ENCODE peak calls at places on chromosomes 6 and 20, in ten cellular contexts. U, B, S, M, G, Y, Z, I, D and A are unnamed samples.

GRCh38 chr6:105077592-105078463 is 102.0 kb downstream of the POPDC3 start:
- DNase-seq in U (peak), B (no peak), S (no peak), M (peak), G (no peak), Y (no peak), Z (no peak), I (no peak), D (peak), A (no peak)

GRCh38 chr20:59670786-59671492 is 66.6 kb downstream of the PHACTR3 start:
- DNase-seq in U (no peak), B (no peak), S (no peak), M (no peak), G (no peak), Y (no peak), Z (no peak), I (no peak), D (no peak), A (no peak)

GRCh38 chr6:17484201-17484606 is 90.8 kb downstream of the CAP2 start:
- DNase-seq in U (no peak), B (no peak), S (peak), M (peak), G (no peak), Y (no peak), Z (no peak), I (no peak), D (no peak), A (no peak)

GRCh38 chr6:148146717-148147116 is 195.9 kb upstream of the SASH1 start:
- DNase-seq in U (peak), B (no peak), S (no peak), M (no peak), G (no peak), Y (no peak), Z (no peak), I (no peak), D (peak), A (no peak)

GRCh38 chr6:158410784-158411183 is 98.5 kb downstream of the TULP4 start:
- DNase-seq in U (peak), B (no peak), S (no peak), M (no peak), G (no peak), Y (no peak), Z (no peak), I (no peak), D (peak), A (no peak)

GRCh38 chr20:43590036-43590391 is 723 bp upstream of the IFT52 start:
- DNase-seq in U (no peak), B (no peak), S (no peak), M (peak), G (peak), Y (peak), Z (no peak), I (no peak), D (no peak), A (no peak)

GRCh38 chr6:113694278-113695077 is 162.7 kb upstream of the MARCKS start:
- DNase-seq in U (no peak), B (no peak), S (no peak), M (no peak), G (no peak), Y (no peak), Z (no peak), I (no peak), D (peak), A (no peak)

GRCh38 chr20:61436674-61437279 is 184.7 kb downstream of the CDH4 start:
- DNase-seq in U (peak), B (no peak), S (no peak), M (peak), G (no peak), Y (no peak), Z (peak), I (no peak), D (peak), A (no peak)

GRCh38 chr20:57435498-57436222 is 44.5 kb downstream of the RBM38 start:
- DNase-seq in U (no peak), B (peak), S (peak), M (peak), G (peak), Y (no peak), Z (peak), I (peak), D (peak), A (peak)

GRCh38 chr6:136920858-136921520 is 1.1 kb upstream of the SLC35D3 start:
- DNase-seq in U (peak), B (no peak), S (no peak), M (peak), G (no peak), Y (peak), Z (no peak), I (no peak), D (peak), A (no peak)

GRCh38 chr6:166388605-166389004 is 5.9 kb upstream of the MPC1 start:
- DNase-seq in U (no peak), B (no peak), S (no peak), M (no peak), G (no peak), Y (no peak), Z (no peak), I (no peak), D (no peak), A (no peak)

GRCh38 chr6:166592818-166593217 is 6.3 kb upstream of the RAMACL start:
- DNase-seq in U (peak), B (no peak), S (no peak), M (no peak), G (no peak), Y (no peak), Z (no peak), I (no peak), D (peak), A (no peak)

GRCh38 chr6:50147371-50147770 is 97.6 kb upstream of the DEFB112 start:
- DNase-seq in U (no peak), B (no peak), S (no peak), M (no peak), G (no peak), Y (no peak), Z (no peak), I (no peak), D (peak), A (no peak)

GRCh38 chr20:2135018-2135417 is 33.4 kb downstream of the STK35 start:
- DNase-seq in U (no peak), B (no peak), S (no peak), M (no peak), G (no peak), Y (no peak), Z (no peak), I (no peak), D (peak), A (no peak)

GRCh38 chr6:42453649-42454427 is 2.1 kb upstream of the TRERF1 start:
- DNase-seq in U (peak), B (peak), S (peak), M (peak), G (peak), Y (peak), Z (peak), I (peak), D (peak), A (no peak)

GRCh38 chr6:169076240-169076639 is 177.4 kb downstream of the THBS2 start:
- DNase-seq in U (peak), B (no peak), S (no peak), M (no peak), G (no peak), Y (no peak), Z (no peak), I (no peak), D (no peak), A (no peak)

GRCh38 chr20:48574383-48574782 is 253.4 kb downstream of the PREX1 start:
- DNase-seq in U (peak), B (no peak), S (no peak), M (no peak), G (no peak), Y (no peak), Z (no peak), I (no peak), D (peak), A (no peak)

GRCh38 chr6:34546551-34547321 is 9.4 kb downstream of the SPDEF start:
- DNase-seq in U (peak), B (peak), S (no peak), M (no peak), G (peak), Y (no peak), Z (peak), I (peak), D (no peak), A (no peak)

GRCh38 chr6:79570802-79571367 is 33.7 kb upstream of the LCA5 start:
- DNase-seq in U (peak), B (no peak), S (no peak), M (peak), G (no peak), Y (no peak), Z (no peak), I (no peak), D (peak), A (no peak)

GRCh38 chr6:34095136-34095505 is 50.8 kb downstream of the GRM4 start:
- DNase-seq in U (no peak), B (no peak), S (no peak), M (no peak), G (no peak), Y (no peak), Z (no peak), I (no peak), D (no peak), A (no peak)

GRCh38 chr6:1574083-1574761 is 35.5 kb upstream of the FOXC1 start:
- DNase-seq in U (no peak), B (no peak), S (no peak), M (no peak), G (peak), Y (no peak), Z (peak), I (no peak), D (no peak), A (no peak)

GRCh38 chr6:147430811-147431210 is 77.7 kb upstream of the SAMD5 start:
- DNase-seq in U (no peak), B (no peak), S (no peak), M (no peak), G (no peak), Y (no peak), Z (no peak), I (no peak), D (no peak), A (no peak)

GRCh38 chr6:96124778-96125177 is 109.0 kb downstream of the FUT9 start:
- DNase-seq in U (no peak), B (no peak), S (no peak), M (no peak), G (no peak), Y (no peak), Z (no peak), I (no peak), D (no peak), A (no peak)

GRCh38 chr6:72649032-72649984 is 27.4 kb downstream of the KCNQ5 start:
- DNase-seq in U (peak), B (no peak), S (no peak), M (no peak), G (peak), Y (no peak), Z (no peak), I (no peak), D (peak), A (no peak)

GRCh38 chr20:33007376-33008335 is at the start of gene BPIFB2:
- DNase-seq in U (no peak), B (no peak), S (peak), M (no peak), G (no peak), Y (no peak), Z (no peak), I (no peak), D (no peak), A (no peak)

GRCh38 chr6:36753671-36754485 is 56.3 kb downstream of the RAB44 start:
- DNase-seq in U (no peak), B (no peak), S (no peak), M (no peak), G (no peak), Y (no peak), Z (no peak), I (no peak), D (no peak), A (peak)

GRCh38 chr6:154382707-154383106 is 26.1 kb upstream of the IPCEF1 start:
- DNase-seq in U (no peak), B (no peak), S (no peak), M (no peak), G (no peak), Y (no peak), Z (no peak), I (peak), D (no peak), A (no peak)

GRCh38 chr6:137094411-137095008 is 49.7 kb upstream of the IL20RA start:
- DNase-seq in U (peak), B (no peak), S (peak), M (peak), G (peak), Y (peak), Z (no peak), I (peak), D (peak), A (no peak)

DNA sequence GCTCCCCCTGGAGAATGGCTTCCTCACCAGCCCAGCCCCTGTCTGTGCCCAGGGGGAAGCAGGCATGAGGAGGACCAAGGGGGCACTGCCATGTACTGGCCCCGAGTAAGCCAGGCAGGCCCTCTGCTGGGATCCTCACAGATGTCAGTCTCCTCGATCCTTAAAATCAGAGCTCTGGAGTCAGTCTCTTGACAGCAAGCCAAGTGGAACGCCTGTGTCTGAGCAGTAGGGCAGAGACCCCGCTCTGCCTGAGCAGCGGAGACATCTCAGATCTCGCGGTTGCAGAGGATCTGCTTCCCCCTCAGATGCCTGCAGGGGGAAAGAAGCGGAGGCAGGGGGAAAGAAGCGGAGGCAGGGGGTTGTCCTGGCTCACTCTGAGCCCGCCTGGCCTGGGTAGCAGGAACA is 92.6 kb downstream of the SNX5 start:
- DNase-seq in U (no peak), B (no peak), S (no peak), M (no peak), G (peak), Y (no peak), Z (no peak), I (no peak), D (no peak), A (peak)
- TF ChIP-seq CTCF in U (no peak), B (no peak), S (no peak), M (no peak), G (no peak), Y (no peak), Z (no peak), I (no peak), D (no peak), A (no peak)

DNA sequence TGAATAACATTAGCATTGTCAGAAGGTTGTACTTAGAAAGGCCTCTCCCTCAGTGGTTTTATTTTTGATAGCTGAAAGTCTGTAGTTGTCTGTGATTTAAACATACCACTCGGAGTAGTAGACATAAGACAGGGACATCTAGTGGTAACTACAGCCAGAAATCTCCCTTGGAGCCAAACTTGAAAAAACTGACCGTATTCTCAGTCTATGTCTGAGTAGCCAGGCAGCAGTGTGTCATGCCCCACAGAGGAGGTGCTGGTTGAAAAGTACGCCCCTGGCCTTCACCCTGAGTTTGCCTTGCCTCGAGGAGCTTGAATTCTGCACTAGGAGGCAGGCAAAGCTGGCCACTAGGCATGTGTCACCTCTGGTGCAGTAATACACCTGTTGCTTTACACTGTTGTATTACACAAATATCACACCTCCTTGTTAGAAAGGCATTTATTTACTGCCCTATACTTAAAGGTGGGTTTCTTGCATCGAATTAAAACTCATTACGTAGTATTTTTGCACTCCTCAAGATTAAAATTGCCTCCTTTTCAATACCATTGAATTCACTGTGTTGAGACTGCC is 20.8 kb downstream of the ZBTB2 start:
- DNase-seq in U (peak), B (no peak), S (no peak), M (peak), G (no peak), Y (no peak), Z (no peak), I (no peak), D (peak), A (no peak)
- TF ChIP-seq CTCF in U (peak), B (no peak), S (no peak), M (peak), G (no peak), Y (no peak), Z (no peak), I (no peak), D (peak), A (no peak)

GRCh38 chr20:14259691-14260090 is 77.7 kb downstream of the FLRT3 start:
- DNase-seq in U (no peak), B (no peak), S (no peak), M (no peak), G (no peak), Y (no peak), Z (no peak), I (no peak), D (no peak), A (no peak)

DNA sequence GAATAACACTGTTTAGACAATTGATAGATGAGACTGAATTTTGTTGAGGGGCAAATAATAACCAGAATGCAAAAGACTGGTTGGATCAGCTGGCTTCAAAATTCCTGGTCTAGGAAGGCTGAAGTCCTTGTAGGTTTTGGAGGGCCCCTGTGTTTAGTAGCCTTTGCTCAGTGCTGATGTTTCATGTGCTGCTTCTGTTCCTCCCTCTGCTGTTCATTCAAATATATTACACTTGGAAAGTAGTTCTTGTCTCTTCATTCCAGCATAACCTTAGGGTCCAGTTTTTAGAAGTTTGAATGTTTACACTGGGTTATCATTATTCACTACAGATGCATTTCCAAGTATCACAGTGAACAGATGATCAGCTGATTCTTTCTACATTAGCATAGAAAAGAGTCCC is 72.5 kb downstream of the FLRT3 start:
- DNase-seq in U (peak), B (no peak), S (no peak), M (no peak), G (no peak), Y (no peak), Z (no peak), I (no peak), D (peak), A (no peak)
- TF ChIP-seq CTCF in U (peak), B (no peak), S (peak), M (peak), G (no peak), Y (peak), Z (no peak), I (no peak), D (peak), A (no peak)

DNA sequence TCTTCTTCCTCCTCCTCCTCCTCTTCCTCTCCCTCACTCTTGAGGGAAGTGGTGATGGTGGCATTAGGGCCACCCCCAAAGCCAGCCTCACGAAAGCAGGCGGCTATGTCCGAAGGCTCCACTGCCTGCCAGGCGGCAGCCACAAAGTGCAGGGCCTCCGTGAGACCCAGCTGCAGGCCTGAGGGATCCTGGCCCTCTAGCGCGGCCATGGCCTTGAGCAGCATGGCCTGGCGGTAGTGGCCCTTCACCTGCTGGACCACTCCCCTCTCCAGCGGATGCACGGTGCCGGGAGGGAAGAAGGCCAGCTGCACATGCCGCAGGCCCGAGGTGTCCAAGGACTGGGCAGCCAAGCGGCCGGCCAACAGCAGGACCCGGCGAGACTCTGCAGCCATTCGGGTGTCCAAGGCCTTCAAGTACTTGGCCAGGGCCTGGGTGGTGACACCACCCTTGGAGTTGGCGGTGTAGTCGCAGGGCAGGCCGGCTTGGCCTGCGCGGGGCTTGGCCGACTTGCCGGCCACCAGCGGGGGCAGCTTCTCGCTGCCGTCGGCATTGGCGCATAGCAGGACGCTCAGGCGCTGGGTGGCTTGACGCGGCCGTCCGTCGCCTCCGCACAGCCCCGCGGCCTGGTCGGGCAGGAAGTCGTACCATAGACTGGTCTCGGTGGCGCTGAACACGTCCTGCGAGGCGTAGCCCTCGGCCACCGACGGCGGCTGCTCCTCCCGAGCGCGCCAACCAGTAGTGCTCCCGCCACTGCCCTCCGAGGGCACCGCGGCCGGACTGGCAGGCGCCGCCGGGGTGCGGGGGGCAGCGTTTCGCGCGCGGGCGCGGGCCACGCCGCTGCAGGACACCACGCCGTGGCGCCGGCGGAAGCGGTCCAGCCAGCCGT is 1.1 kb downstream of the CENPB start:
- DNase-seq in U (no peak), B (peak), S (peak), M (no peak), G (no peak), Y (no peak), Z (peak), I (peak), D (peak), A (no peak)
- TF ChIP-seq CTCF in U (no peak), B (no peak), S (no peak), M (peak), G (no peak), Y (no peak), Z (no peak), I (no peak), D (no peak), A (no peak)

DNA sequence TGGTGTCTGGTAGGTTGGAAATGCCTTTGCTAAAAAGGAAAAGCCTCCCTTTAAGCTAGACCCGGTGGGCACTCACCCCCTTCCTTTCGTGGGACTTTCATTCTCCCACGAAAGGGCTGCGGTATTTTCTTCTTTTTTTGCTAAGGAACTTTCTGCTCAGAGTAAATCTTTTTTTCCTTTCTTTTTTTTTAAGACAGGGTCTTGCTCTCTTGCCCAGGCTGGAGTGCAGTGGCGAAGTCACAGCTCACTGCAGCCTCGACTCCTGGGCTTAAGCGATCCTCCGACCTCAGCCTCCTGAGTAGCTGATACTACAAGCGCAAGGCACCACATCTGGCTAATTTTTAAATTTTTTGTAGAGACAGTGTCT is 4.0 kb downstream of the TP53TG5 start:
- DNase-seq in U (no peak), B (no peak), S (no peak), M (no peak), G (no peak), Y (no peak), Z (no peak), I (no peak), D (no peak), A (no peak)
- TF ChIP-seq CTCF in U (no peak), B (no peak), S (no peak), M (no peak), G (no peak), Y (no peak), Z (no peak), I (no peak), D (no peak), A (peak)

GRCh38 chr6:13454286-13455221 is 32.8 kb downstream of the GFOD1 start:
- DNase-seq in U (peak), B (peak), S (peak), M (no peak), G (peak), Y (no peak), Z (no peak), I (peak), D (peak), A (peak)
- TF ChIP-seq CTCF in U (no peak), B (peak), S (peak), M (no peak), G (no peak), Y (no peak), Z (no peak), I (no peak), D (no peak), A (no peak)

GRCh38 chr20:21521596-21522478 is 8.0 kb upstream of the NKX2-2 start:
- DNase-seq in U (no peak), B (peak), S (no peak), M (no peak), G (no peak), Y (peak), Z (no peak), I (no peak), D (no peak), A (no peak)
- TF ChIP-seq CTCF in U (no peak), B (no peak), S (no peak), M (no peak), G (no peak), Y (no peak), Z (no peak), I (no peak), D (no peak), A (no peak)